ENCODE peak calls at places on chromosomes 6 and 20, in six cellular contexts. K, S, X, V, B and Y are unnamed samples.

GRCh38 chr6:33592595-33593413 is 12.7 kb upstream of the BAK1 start:
- DNase-seq in X (no peak), B (no peak), S (no peak), K (no peak), V (no peak), Y (no peak)

GRCh38 chr6:74357329-74357728 is 661.3 kb downstream of the CD109 start:
- DNase-seq in B (peak; percentile 53), X (no peak), S (no peak), K (no peak), V (no peak), Y (no peak)

GRCh38 chr6:136740050-136740974 is 52.0 kb downstream of the MAP3K5 start:
- DNase-seq in S (no peak), X (no peak), B (no peak), K (no peak), V (no peak), Y (no peak)

GRCh38 chr6:40461643-40462042 is 125.5 kb downstream of the LRFN2 start:
- DNase-seq in V (no peak), K (no peak), X (no peak), S (no peak), B (no peak), Y (no peak)

GRCh38 chr6:73566954-73567591 is 46.2 kb upstream of the EEF1A1 start:
- DNase-seq in S (no peak), X (no peak), B (peak; percentile 72), K (peak; percentile 62), V (no peak), Y (no peak)

GRCh38 chr6:50007821-50008220 is 14.0 kb downstream of the DEFB110 start:
- DNase-seq in K (no peak), S (no peak), B (peak; percentile 12), V (no peak), X (no peak), Y (no peak)

GRCh38 chr6:158910484-158911075 is 89.4 kb downstream of the RSPH3 start:
- DNase-seq in X (no peak), S (no peak), K (no peak), V (no peak), B (no peak), Y (no peak)

GRCh38 chr6:132798820-132799538 is 542 bp upstream of the SLC18B1 start:
- DNase-seq in X (no peak), V (peak; percentile 46), B (peak; percentile 68), K (peak; percentile 85), S (peak; percentile 82), Y (peak; percentile 53)

GRCh38 chr6:132962936-132963579 is 148.7 kb downstream of the RPS12 start:
- DNase-seq in V (peak; percentile 8), X (no peak), K (peak; percentile 76), B (peak; percentile 51), S (peak; percentile 67), Y (peak; percentile 37)

GRCh38 chr6:133130863-133131262 is 110.3 kb upstream of the EYA4 start:
- DNase-seq in V (no peak), S (peak; percentile 12), K (no peak), B (no peak), X (no peak), Y (no peak)

GRCh38 chr6:50977796-50978195 is 159.1 kb downstream of the TFAP2B start:
- DNase-seq in X (no peak), V (no peak), S (no peak), B (no peak), K (no peak), Y (no peak)

GRCh38 chr6:151763938-151764680 is 43.4 kb upstream of the ESR1 start:
- DNase-seq in K (peak; percentile 89), X (no peak), B (peak; percentile 61), V (peak; percentile 3), S (peak; percentile 31), Y (no peak)

GRCh38 chr6:158040051-158040803 is 58.6 kb downstream of the SYNJ2 start:
- DNase-seq in V (no peak), S (no peak), K (peak; percentile 98), B (peak; percentile 98), X (no peak), Y (no peak)

GRCh38 chr20:63314015-63314471 is 21.1 kb downstream of the COL20A1 start:
- DNase-seq in K (no peak), B (no peak), X (no peak), V (no peak), S (no peak), Y (no peak)

GRCh38 chr6:88490865-88491264 is 324.7 kb upstream of the CNR1 start:
- DNase-seq in V (no peak), S (no peak), X (no peak), B (peak; percentile 14), K (peak; percentile 91), Y (no peak)

GRCh38 chr20:25739615-25740320 is 43.1 kb upstream of the ZNF337 start:
- DNase-seq in B (peak; percentile 85), S (no peak), K (peak; percentile 57), V (no peak), X (no peak), Y (no peak)

GRCh38 chr6:110485461-110485860 is 9.0 kb upstream of the SLC22A16 start:
- DNase-seq in K (no peak), X (no peak), S (no peak), B (no peak), V (no peak), Y (no peak)

GRCh38 chr6:114342826-114343781 is at the start of gene HS3ST5:
- DNase-seq in K (peak; percentile 25), B (peak; percentile 17), V (no peak), S (peak; percentile 79), X (no peak), Y (no peak)

GRCh38 chr6:53432318-53433161 is 83.8 kb upstream of the ELOVL5 start:
- DNase-seq in B (peak; percentile 66), K (no peak), V (no peak), S (peak; percentile 13), X (no peak), Y (no peak)

GRCh38 chr20:50724851-50725721 is 6.3 kb upstream of the PARD6B start:
- DNase-seq in S (no peak), K (no peak), B (peak; percentile 99), X (no peak), V (peak; percentile 55), Y (no peak)

GRCh38 chr6:29602564-29603361 is 17.8 kb downstream of the OR2H2 start:
- DNase-seq in V (no peak), X (no peak), B (peak; percentile 15), K (peak; percentile 8), S (peak; percentile 39), Y (no peak)

GRCh38 chr6:38783436-38784228 is 68.5 kb downstream of the DNAH8 start:
- DNase-seq in V (no peak), S (no peak), K (no peak), B (no peak), X (no peak), Y (no peak)

GRCh38 chr6:153302133-153302532 is 171.1 kb upstream of the RGS17 start:
- DNase-seq in B (no peak), V (no peak), X (no peak), K (no peak), S (no peak), Y (no peak)

GRCh38 chr6:4224082-4224978 is 89.0 kb upstream of the ECI2 start:
- DNase-seq in K (no peak), V (no peak), X (no peak), S (no peak), B (peak; percentile 25), Y (no peak)

GRCh38 chr6:112245511-112246203 is 8.7 kb downstream of the LAMA4 start:
- DNase-seq in S (no peak), X (no peak), B (peak; percentile 46), K (peak; percentile 8), V (no peak), Y (no peak)